ENCODE peak calls at places on chromosomes 5 and 9, in four cellular contexts. One of them, this sample, is unnamed.

GRCh38 chr5:139648205-139649081 is at the start of gene CXXC5:
- DNase-seq in body of pancreas: peak
- DNase-seq in CD8-positive, alpha-beta T cell: peak
- DNase-seq in heart right ventricle: peak
- DNase-seq in this sample: peak

GRCh38 chr9:89225587-89225986 is 47.0 kb upstream of the SHC3 start:
- DNase-seq in heart right ventricle: no peak
- DNase-seq in body of pancreas: no peak
- DNase-seq in CD8-positive, alpha-beta T cell: no peak
- DNase-seq in this sample: no peak

GRCh38 chr5:159819671-159820411 is 96.4 kb upstream of the ADRA1B start:
- DNase-seq in body of pancreas: peak
- DNase-seq in CD8-positive, alpha-beta T cell: no peak
- DNase-seq in heart right ventricle: peak
- DNase-seq in this sample: no peak

GRCh38 chr9:4077499-4078102 is 222.3 kb downstream of the GLIS3 start:
- DNase-seq in body of pancreas: peak
- DNase-seq in heart right ventricle: peak
- DNase-seq in CD8-positive, alpha-beta T cell: peak
- DNase-seq in this sample: no peak

GRCh38 chr5:79743846-79744605 is 54.4 kb downstream of the CMYA5 start:
- DNase-seq in body of pancreas: no peak
- DNase-seq in CD8-positive, alpha-beta T cell: no peak
- DNase-seq in heart right ventricle: peak
- DNase-seq in this sample: no peak

GRCh38 chr9:15329539-15330109 is 22.6 kb upstream of the TTC39B start:
- DNase-seq in heart right ventricle: no peak
- DNase-seq in CD8-positive, alpha-beta T cell: no peak
- DNase-seq in body of pancreas: no peak
- DNase-seq in this sample: no peak

GRCh38 chr9:114824130-114824529 is 18.3 kb upstream of the TNFSF15 start:
- DNase-seq in CD8-positive, alpha-beta T cell: no peak
- DNase-seq in body of pancreas: no peak
- DNase-seq in heart right ventricle: no peak
- DNase-seq in this sample: no peak

GRCh38 chr9:4661165-4662095 is 664 bp upstream of the PLPP6 start:
- DNase-seq in heart right ventricle: no peak
- DNase-seq in CD8-positive, alpha-beta T cell: no peak
- DNase-seq in body of pancreas: no peak
- DNase-seq in this sample: peak

GRCh38 chr9:79465171-79465570 is 106.6 kb upstream of the TLE4 start:
- DNase-seq in CD8-positive, alpha-beta T cell: no peak
- DNase-seq in body of pancreas: no peak
- DNase-seq in heart right ventricle: no peak
- DNase-seq in this sample: no peak

GRCh38 chr5:78345485-78345884 is 14.9 kb upstream of the SCAMP1 start:
- DNase-seq in heart right ventricle: no peak
- DNase-seq in CD8-positive, alpha-beta T cell: no peak
- DNase-seq in body of pancreas: no peak
- DNase-seq in this sample: no peak

GRCh38 chr5:60961685-60962084 is 16.7 kb downstream of the NDUFAF2 start:
- DNase-seq in CD8-positive, alpha-beta T cell: no peak
- DNase-seq in heart right ventricle: no peak
- DNase-seq in body of pancreas: no peak
- DNase-seq in this sample: no peak

GRCh38 chr9:13412323-13412722 is 132.8 kb upstream of the MPDZ start:
- DNase-seq in heart right ventricle: no peak
- DNase-seq in body of pancreas: no peak
- DNase-seq in CD8-positive, alpha-beta T cell: no peak
- DNase-seq in this sample: no peak

GRCh38 chr9:137085918-137086530 is 761 bp upstream of the MAN1B1 start:
- DNase-seq in body of pancreas: peak
- DNase-seq in CD8-positive, alpha-beta T cell: peak
- DNase-seq in heart right ventricle: peak
- DNase-seq in this sample: no peak

GRCh38 chr9:93893899-93894690 is 61.1 kb downstream of the BARX1 start:
- DNase-seq in CD8-positive, alpha-beta T cell: peak
- DNase-seq in body of pancreas: peak
- DNase-seq in heart right ventricle: no peak
- DNase-seq in this sample: no peak

GRCh38 chr9:126595982-126596381 is 17.7 kb upstream of the LMX1B start:
- DNase-seq in CD8-positive, alpha-beta T cell: no peak
- DNase-seq in heart right ventricle: no peak
- DNase-seq in body of pancreas: no peak
- DNase-seq in this sample: no peak

GRCh38 chr5:133556551-133556950 is 55.8 kb downstream of the FSTL4 start:
- DNase-seq in CD8-positive, alpha-beta T cell: no peak
- DNase-seq in body of pancreas: no peak
- DNase-seq in heart right ventricle: no peak
- DNase-seq in this sample: no peak

GRCh38 chr5:9194509-9194908 is 351.4 kb downstream of the SEMA5A start:
- DNase-seq in heart right ventricle: no peak
- DNase-seq in CD8-positive, alpha-beta T cell: no peak
- DNase-seq in body of pancreas: no peak
- DNase-seq in this sample: no peak

GRCh38 chr9:32483343-32483742 is 42.7 kb downstream of the RIGI start:
- DNase-seq in heart right ventricle: no peak
- DNase-seq in body of pancreas: no peak
- DNase-seq in CD8-positive, alpha-beta T cell: no peak
- DNase-seq in this sample: no peak

GRCh38 chr5:166369326-166369725 is 1922.1 kb upstream of the WWC1 start:
- DNase-seq in body of pancreas: no peak
- DNase-seq in heart right ventricle: no peak
- DNase-seq in CD8-positive, alpha-beta T cell: no peak
- DNase-seq in this sample: no peak

GRCh38 chr9:86344818-86345217 is 9.4 kb downstream of the TUT7 start:
- DNase-seq in CD8-positive, alpha-beta T cell: no peak
- DNase-seq in heart right ventricle: no peak
- DNase-seq in body of pancreas: no peak
- DNase-seq in this sample: no peak

GRCh38 chr9:99737649-99738048 is 84.0 kb upstream of the NR4A3 start:
- DNase-seq in CD8-positive, alpha-beta T cell: no peak
- DNase-seq in body of pancreas: no peak
- DNase-seq in heart right ventricle: no peak
- DNase-seq in this sample: no peak
- H3K27ac ChIP-seq in CD8-positive, alpha-beta T cell: no peak
- H3K27ac ChIP-seq in body of pancreas: no peak
- H3K27ac ChIP-seq in heart right ventricle: no peak
- H3K27ac ChIP-seq in this sample: no peak

DNA sequence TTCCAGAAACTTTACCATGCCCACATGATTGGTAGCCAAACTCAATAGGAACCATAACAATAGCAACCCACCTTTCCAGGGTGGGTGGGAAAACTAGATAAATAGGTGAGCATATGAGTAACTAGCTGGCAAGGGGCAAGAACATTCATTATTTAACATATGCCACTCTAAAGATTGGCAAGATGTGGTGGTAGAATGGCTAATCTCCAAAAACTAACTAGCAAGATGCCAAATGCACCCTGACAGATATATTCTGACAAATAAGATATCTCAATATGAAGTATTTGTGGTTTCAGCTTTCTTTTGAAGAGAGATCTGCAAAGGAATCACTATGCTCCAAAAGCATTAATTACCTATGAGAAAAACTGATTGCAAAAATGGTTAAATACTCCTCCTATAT is 895.6 kb downstream of the TLE1 start:
- DNase-seq in CD8-positive, alpha-beta T cell: no peak
- DNase-seq in body of pancreas: no peak
- DNase-seq in heart right ventricle: no peak
- DNase-seq in this sample: no peak
- H3K27ac ChIP-seq in CD8-positive, alpha-beta T cell: no peak
- H3K27ac ChIP-seq in body of pancreas: no peak
- H3K27ac ChIP-seq in heart right ventricle: no peak
- H3K27ac ChIP-seq in this sample: no peak

GRCh38 chr9:35070823-35071813 is 1.3 kb downstream of the VCP start:
- DNase-seq in CD8-positive, alpha-beta T cell: no peak
- DNase-seq in heart right ventricle: no peak
- DNase-seq in body of pancreas: peak
- DNase-seq in this sample: peak
- H3K27ac ChIP-seq in CD8-positive, alpha-beta T cell: peak
- H3K27ac ChIP-seq in heart right ventricle: peak
- H3K27ac ChIP-seq in body of pancreas: peak
- H3K27ac ChIP-seq in this sample: peak

GRCh38 chr5:10291736-10292135 is 16.0 kb downstream of the CMBL start:
- DNase-seq in CD8-positive, alpha-beta T cell: no peak
- DNase-seq in body of pancreas: no peak
- DNase-seq in heart right ventricle: no peak
- DNase-seq in this sample: no peak

GRCh38 chr5:10297646-10298204 is 10.0 kb downstream of the CMBL start:
- DNase-seq in body of pancreas: no peak
- DNase-seq in heart right ventricle: no peak
- DNase-seq in CD8-positive, alpha-beta T cell: no peak
- DNase-seq in this sample: no peak

GRCh38 chr5:10289991-10290390 is 17.7 kb downstream of the CMBL start:
- DNase-seq in body of pancreas: no peak
- DNase-seq in CD8-positive, alpha-beta T cell: no peak
- DNase-seq in heart right ventricle: no peak
- DNase-seq in this sample: no peak

GRCh38 chr5:10295619-10296326 is 11.9 kb downstream of the CMBL start:
- DNase-seq in body of pancreas: no peak
- DNase-seq in CD8-positive, alpha-beta T cell: no peak
- DNase-seq in heart right ventricle: no peak
- DNase-seq in this sample: no peak

DNA sequence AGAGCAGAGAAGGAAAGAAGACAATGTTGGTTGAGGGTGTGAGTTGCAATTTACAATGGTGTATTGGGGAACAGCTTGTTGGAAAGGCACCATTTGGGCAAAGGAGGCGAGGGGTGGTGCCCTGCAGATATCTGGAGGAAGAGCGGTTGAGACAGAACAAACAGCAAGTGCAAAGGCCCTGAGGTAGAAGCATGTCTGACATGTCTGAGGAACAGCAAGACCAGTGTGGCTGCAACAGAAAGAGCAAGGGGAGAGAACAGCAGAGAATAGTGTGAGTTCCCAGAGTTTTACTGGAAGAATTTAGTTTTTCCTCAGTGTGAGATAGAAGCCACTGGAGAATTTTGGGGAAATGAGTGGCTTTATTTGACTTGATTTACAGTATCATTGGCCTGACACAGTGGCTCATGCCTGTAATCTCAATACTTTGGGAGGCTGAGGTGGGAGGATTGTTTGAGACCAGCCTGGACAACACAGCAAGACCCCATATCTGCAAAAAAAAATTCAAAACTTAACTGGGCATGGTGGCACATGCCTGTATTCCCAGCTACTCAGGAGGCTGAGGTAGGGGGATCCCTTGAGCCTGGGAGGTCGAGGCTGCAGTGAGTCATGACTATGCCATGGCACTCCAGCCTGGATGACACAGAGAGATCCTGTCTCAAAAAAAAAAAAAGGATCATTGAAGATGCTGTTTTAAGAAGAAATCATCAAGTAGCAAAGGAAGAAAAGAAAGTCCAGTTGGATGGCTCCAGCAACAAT is 13.6 kb downstream of the CMBL start:
- DNase-seq in CD8-positive, alpha-beta T cell: no peak
- DNase-seq in body of pancreas: no peak
- DNase-seq in heart right ventricle: no peak
- DNase-seq in this sample: no peak
- H3K27ac ChIP-seq in CD8-positive, alpha-beta T cell: no peak
- H3K27ac ChIP-seq in body of pancreas: no peak
- H3K27ac ChIP-seq in heart right ventricle: no peak
- H3K27ac ChIP-seq in this sample: no peak

GRCh38 chr5:149358818-149359217 is 972 bp downstream of the PCYOX1L start:
- DNase-seq in CD8-positive, alpha-beta T cell: no peak
- DNase-seq in body of pancreas: no peak
- DNase-seq in heart right ventricle: no peak
- DNase-seq in this sample: no peak
- H3K27ac ChIP-seq in CD8-positive, alpha-beta T cell: peak
- H3K27ac ChIP-seq in body of pancreas: no peak
- H3K27ac ChIP-seq in heart right ventricle: no peak
- H3K27ac ChIP-seq in this sample: peak

This sample was measured in CD4-positive, alpha-beta memory T cell.